ENCODE peak calls at places on chromosome 6, in six cellular contexts. One of them, this sample, is unnamed.

GRCh38 chr6:30493643-30494250 is 4.4 kb downstream of the HLA-E start:
- DNase-seq in left lobe of liver: no peak
- DNase-seq in activated gamma-delta T cell: no peak
- DNase-seq in NCI-H1092: no peak
- DNase-seq in IMR-90: no peak
- DNase-seq in choroid plexus epithelial cell: no peak
- DNase-seq in this sample: no peak

GRCh38 chr6:106556368-106556960 is 72.8 kb downstream of the RTN4IP1 start:
- DNase-seq in NCI-H1092: no peak
- DNase-seq in activated gamma-delta T cell: no peak
- DNase-seq in left lobe of liver: no peak
- DNase-seq in choroid plexus epithelial cell: peak; percentile 73
- DNase-seq in IMR-90: peak; percentile 47
- DNase-seq in this sample: peak; percentile 57

GRCh38 chr6:55798571-55798970 is 76.8 kb downstream of the BMP5 start:
- DNase-seq in choroid plexus epithelial cell: no peak
- DNase-seq in activated gamma-delta T cell: no peak
- DNase-seq in IMR-90: no peak
- DNase-seq in NCI-H1092: no peak
- DNase-seq in left lobe of liver: no peak
- DNase-seq in this sample: no peak

GRCh38 chr6:11263185-11263817 is 30.8 kb upstream of the NEDD9 start:
- DNase-seq in left lobe of liver: peak; percentile 77
- DNase-seq in activated gamma-delta T cell: no peak
- DNase-seq in choroid plexus epithelial cell: peak; percentile 94
- DNase-seq in NCI-H1092: no peak
- DNase-seq in IMR-90: peak; percentile 84
- DNase-seq in this sample: peak; percentile 80

GRCh38 chr6:166031275-166031674 is 136.4 kb downstream of the TBXT start:
- DNase-seq in activated gamma-delta T cell: no peak
- DNase-seq in IMR-90: no peak
- DNase-seq in choroid plexus epithelial cell: no peak
- DNase-seq in NCI-H1092: no peak
- DNase-seq in left lobe of liver: no peak
- DNase-seq in this sample: no peak

GRCh38 chr6:391559-392440 is at the start of gene IRF4:
- DNase-seq in IMR-90: no peak
- DNase-seq in choroid plexus epithelial cell: no peak
- DNase-seq in left lobe of liver: no peak
- DNase-seq in activated gamma-delta T cell: no peak
- DNase-seq in NCI-H1092: no peak
- DNase-seq in this sample: no peak

GRCh38 chr6:107817784-107818183 is 6.3 kb downstream of the SCML4 start:
- DNase-seq in choroid plexus epithelial cell: no peak
- DNase-seq in IMR-90: no peak
- DNase-seq in left lobe of liver: no peak
- DNase-seq in NCI-H1092: no peak
- DNase-seq in activated gamma-delta T cell: no peak
- DNase-seq in this sample: no peak

GRCh38 chr6:142567476-142567875 is 265.7 kb downstream of the ADGRG6 start:
- DNase-seq in activated gamma-delta T cell: no peak
- DNase-seq in IMR-90: no peak
- DNase-seq in left lobe of liver: no peak
- DNase-seq in choroid plexus epithelial cell: no peak
- DNase-seq in NCI-H1092: no peak
- DNase-seq in this sample: no peak

GRCh38 chr6:27176096-27176495 is 71.4 kb upstream of the PRSS16 start:
- DNase-seq in choroid plexus epithelial cell: peak; percentile 23
- DNase-seq in left lobe of liver: no peak
- DNase-seq in IMR-90: peak; percentile 67
- DNase-seq in NCI-H1092: no peak
- DNase-seq in activated gamma-delta T cell: no peak
- DNase-seq in this sample: peak; percentile 15

GRCh38 chr6:128118401-128118800 is 217.5 kb upstream of the THEMIS start:
- DNase-seq in activated gamma-delta T cell: no peak
- DNase-seq in left lobe of liver: no peak
- DNase-seq in IMR-90: peak; percentile 60
- DNase-seq in choroid plexus epithelial cell: peak; percentile 88
- DNase-seq in NCI-H1092: no peak
- DNase-seq in this sample: peak; percentile 87

GRCh38 chr6:147879031-147879430 is 370.5 kb downstream of the SAMD5 start:
- DNase-seq in choroid plexus epithelial cell: no peak
- DNase-seq in NCI-H1092: no peak
- DNase-seq in IMR-90: no peak
- DNase-seq in left lobe of liver: no peak
- DNase-seq in activated gamma-delta T cell: no peak
- DNase-seq in this sample: no peak

GRCh38 chr6:33914519-33915120 is 110.8 kb upstream of the MLN start:
- DNase-seq in left lobe of liver: no peak
- DNase-seq in NCI-H1092: no peak
- DNase-seq in activated gamma-delta T cell: no peak
- DNase-seq in IMR-90: no peak
- DNase-seq in choroid plexus epithelial cell: no peak
- DNase-seq in this sample: no peak

GRCh38 chr6:10375391-10375969 is 39.4 kb downstream of the TFAP2A start:
- DNase-seq in NCI-H1092: no peak
- DNase-seq in IMR-90: no peak
- DNase-seq in activated gamma-delta T cell: no peak
- DNase-seq in choroid plexus epithelial cell: no peak
- DNase-seq in left lobe of liver: no peak
- DNase-seq in this sample: no peak

GRCh38 chr6:43823879-43824740 is 54.1 kb downstream of the VEGFA start:
- DNase-seq in left lobe of liver: peak; percentile 93
- DNase-seq in choroid plexus epithelial cell: no peak
- DNase-seq in activated gamma-delta T cell: no peak
- DNase-seq in IMR-90: no peak
- DNase-seq in NCI-H1092: peak; percentile 80
- DNase-seq in this sample: no peak

GRCh38 chr6:884570-884969 is 191.6 kb upstream of the EXOC2 start:
- DNase-seq in IMR-90: no peak
- DNase-seq in choroid plexus epithelial cell: no peak
- DNase-seq in left lobe of liver: no peak
- DNase-seq in NCI-H1092: no peak
- DNase-seq in activated gamma-delta T cell: no peak
- DNase-seq in this sample: no peak

GRCh38 chr6:67666177-67666964 is 968.7 kb upstream of the ADGRB3 start:
- DNase-seq in activated gamma-delta T cell: no peak
- DNase-seq in NCI-H1092: no peak
- DNase-seq in IMR-90: no peak
- DNase-seq in left lobe of liver: no peak
- DNase-seq in choroid plexus epithelial cell: no peak
- DNase-seq in this sample: no peak

GRCh38 chr6:113980937-113981554 is 10.1 kb upstream of the HDAC2 start:
- DNase-seq in left lobe of liver: no peak
- DNase-seq in choroid plexus epithelial cell: peak; percentile 56
- DNase-seq in NCI-H1092: peak; percentile 0
- DNase-seq in IMR-90: peak; percentile 31
- DNase-seq in activated gamma-delta T cell: no peak
- DNase-seq in this sample: peak; percentile 35

GRCh38 chr6:114119056-114119455 is 148.1 kb upstream of the HDAC2 start:
- DNase-seq in NCI-H1092: no peak
- DNase-seq in IMR-90: no peak
- DNase-seq in left lobe of liver: no peak
- DNase-seq in activated gamma-delta T cell: no peak
- DNase-seq in choroid plexus epithelial cell: no peak
- DNase-seq in this sample: no peak

GRCh38 chr6:12637960-12638641 is 78.5 kb upstream of the PHACTR1 start:
- DNase-seq in NCI-H1092: peak; percentile 2
- DNase-seq in left lobe of liver: peak; percentile 48
- DNase-seq in choroid plexus epithelial cell: peak; percentile 59
- DNase-seq in IMR-90: peak; percentile 31
- DNase-seq in activated gamma-delta T cell: no peak
- DNase-seq in this sample: peak; percentile 77

GRCh38 chr6:124668028-124668427 is 294.2 kb upstream of the RNF217 start:
- DNase-seq in NCI-H1092: no peak
- DNase-seq in left lobe of liver: no peak
- DNase-seq in IMR-90: no peak
- DNase-seq in choroid plexus epithelial cell: no peak
- DNase-seq in activated gamma-delta T cell: no peak
- DNase-seq in this sample: no peak

GRCh38 chr6:142537612-142538478 is 236.0 kb downstream of the ADGRG6 start:
- DNase-seq in IMR-90: peak; percentile 34
- DNase-seq in left lobe of liver: no peak
- DNase-seq in activated gamma-delta T cell: no peak
- DNase-seq in choroid plexus epithelial cell: peak; percentile 44
- DNase-seq in NCI-H1092: no peak
- DNase-seq in this sample: no peak

GRCh38 chr6:139973602-139974373 is 599.3 kb upstream of the CITED2 start:
- DNase-seq in activated gamma-delta T cell: no peak
- DNase-seq in IMR-90: peak; percentile 92
- DNase-seq in NCI-H1092: no peak
- DNase-seq in choroid plexus epithelial cell: peak; percentile 97
- DNase-seq in left lobe of liver: no peak
- DNase-seq in this sample: peak; percentile 88

GRCh38 chr6:145199961-145200360 is 535.4 kb downstream of the EPM2A start:
- DNase-seq in NCI-H1092: no peak
- DNase-seq in IMR-90: peak; percentile 65
- DNase-seq in activated gamma-delta T cell: no peak
- DNase-seq in choroid plexus epithelial cell: peak; percentile 43
- DNase-seq in left lobe of liver: no peak
- DNase-seq in this sample: peak; percentile 14

GRCh38 chr6:167828325-167828956 is 1.7 kb downstream of the AFDN start:
- DNase-seq in IMR-90: no peak
- DNase-seq in choroid plexus epithelial cell: no peak
- DNase-seq in left lobe of liver: no peak
- DNase-seq in activated gamma-delta T cell: no peak
- DNase-seq in NCI-H1092: no peak
- DNase-seq in this sample: no peak

GRCh38 chr6:70973591-70973990 is 16.7 kb upstream of the B3GAT2 start:
- DNase-seq in activated gamma-delta T cell: no peak
- DNase-seq in IMR-90: no peak
- DNase-seq in NCI-H1092: no peak
- DNase-seq in choroid plexus epithelial cell: no peak
- DNase-seq in left lobe of liver: no peak
- DNase-seq in this sample: no peak

GRCh38 chr6:164396071-164397047 is 913.0 kb downstream of the C6orf118 start:
- DNase-seq in left lobe of liver: no peak
- DNase-seq in NCI-H1092: no peak
- DNase-seq in choroid plexus epithelial cell: peak; percentile 31
- DNase-seq in activated gamma-delta T cell: no peak
- DNase-seq in IMR-90: no peak
- DNase-seq in this sample: peak; percentile 55

GRCh38 chr6:166466178-166467122 is 83.7 kb upstream of the MPC1 start:
- DNase-seq in IMR-90: peak; percentile 89
- DNase-seq in NCI-H1092: no peak
- DNase-seq in choroid plexus epithelial cell: peak; percentile 53
- DNase-seq in left lobe of liver: no peak
- DNase-seq in activated gamma-delta T cell: no peak
- DNase-seq in this sample: peak; percentile 85

GRCh38 chr6:31834704-31835375 is 7.3 kb downstream of the HSPA1B start:
- DNase-seq in NCI-H1092: peak; percentile 52
- DNase-seq in choroid plexus epithelial cell: no peak
- DNase-seq in activated gamma-delta T cell: peak; percentile 41
- DNase-seq in left lobe of liver: peak; percentile 81
- DNase-seq in IMR-90: no peak
- DNase-seq in this sample: peak; percentile 89

GRCh38 chr6:157090736-157091135 is 232.6 kb downstream of the TMEM242 start:
- DNase-seq in left lobe of liver: no peak
- DNase-seq in choroid plexus epithelial cell: no peak
- DNase-seq in IMR-90: no peak
- DNase-seq in activated gamma-delta T cell: no peak
- DNase-seq in NCI-H1092: no peak
- DNase-seq in this sample: no peak